ENCODE peak calls at places on chromosomes 13 and 19, in four cellular contexts. F is K562, E is GM12878, V is HepG2. U is an unnamed sample.
A peak's percentile ranks its signal among the peaks of the same experiment; 100 is the strongest.

GRCh38 chr19:1457031-1457739 is 7.3 kb downstream of the APC2 start:
- DNase-seq in F (no peak), E (no peak), V (no peak), U (no peak)

GRCh38 chr19:18756896-18757295 is 34.2 kb downstream of the COMP start:
- DNase-seq in F (no peak), E (no peak), V (no peak), U (no peak)

GRCh38 chr13:79631260-79631659 is 150.3 kb downstream of the NDFIP2 start:
- DNase-seq in F (no peak), E (no peak), V (no peak), U (no peak)

GRCh38 chr13:113976711-113977684 is 3.1 kb upstream of the C13orf46 start:
- DNase-seq in F (no peak), E (no peak), V (no peak), U (no peak)

GRCh38 chr13:93562676-93563075 is 336.1 kb downstream of the GPC6 start:
- DNase-seq in F (no peak), E (no peak), V (no peak), U (no peak)

GRCh38 chr13:51148952-51149573 is 38.0 kb upstream of the C13orf42 start:
- DNase-seq in F (no peak), E (no peak), V (no peak), U (peak; percentile 44)

GRCh38 chr13:57044910-57045309 is 95.8 kb upstream of the PRR20A start:
- DNase-seq in F (no peak), E (no peak), V (no peak), U (no peak)

GRCh38 chr13:48624858-48625257 is 28.9 kb upstream of the CYSLTR2 start:
- DNase-seq in F (no peak), E (no peak), V (no peak), U (no peak)

GRCh38 chr13:51523082-51523518 is 61.2 kb upstream of the WDFY2 start:
- DNase-seq in F (no peak), E (no peak), V (peak; percentile 53), U (no peak)

GRCh38 chr19:54661846-54662489 is 817 bp upstream of the LILRB4 start:
- DNase-seq in F (no peak), E (no peak), V (no peak), U (no peak)

GRCh38 chr19:45243144-45243732 is 2.0 kb downstream of the EXOC3L2 start:
- DNase-seq in F (peak; percentile 80), E (no peak), V (no peak), U (no peak)

GRCh38 chr19:38941979-38942378 is 11.2 kb downstream of the MRPS12 start:
- DNase-seq in F (no peak), E (no peak), V (no peak), U (no peak)

GRCh38 chr13:32426981-32427851 is 714 bp downstream of the N4BP2L1 start:
- DNase-seq in F (no peak), E (no peak), V (no peak), U (no peak)

GRCh38 chr19:49512970-49513745 is 697 bp downstream of the FCGRT start:
- DNase-seq in F (peak; percentile 77), E (no peak), V (peak; percentile 89), U (no peak)

GRCh38 chr13:34026308-34026707 is 208.4 kb downstream of the RFC3 start:
- DNase-seq in F (no peak), E (no peak), V (no peak), U (no peak)

GRCh38 chr19:28966737-28967401 is 246.1 kb downstream of the UQCRFS1 start:
- DNase-seq in F (no peak), E (no peak), V (no peak), U (no peak)

GRCh38 chr19:47541507-47541906 is 26.6 kb upstream of the NAPA start:
- DNase-seq in F (no peak), E (peak; percentile 13), V (no peak), U (no peak)

GRCh38 chr13:114225610-114226009 is 9.1 kb upstream of the CDC16 start:
- DNase-seq in F (no peak), E (no peak), V (no peak), U (no peak)

GRCh38 chr13:88979465-88980180 is 1308.5 kb downstream of the SLITRK5 start:
- DNase-seq in F (no peak), E (no peak), V (no peak), U (peak; percentile 20)

GRCh38 chr13:64272681-64273080 is 2857.0 kb upstream of the PCDH20 start:
- DNase-seq in F (no peak), E (no peak), V (no peak), U (no peak)

GRCh38 chr13:31528176-31528575 is 211.2 kb upstream of the RXFP2 start:
- DNase-seq in F (no peak), E (no peak), V (no peak), U (no peak)

GRCh38 chr19:12345197-12345596 is 11.8 kb upstream of the ZNF563 start:
- DNase-seq in F (no peak), E (no peak), V (no peak), U (no peak)

GRCh38 chr19:35766571-35767104 is 8.7 kb downstream of the PROSER3 start:
- DNase-seq in F (no peak), E (no peak), V (no peak), U (no peak)

GRCh38 chr19:52086481-52086880 is 9.1 kb downstream of the ZNF841 start:
- DNase-seq in F (no peak), E (no peak), V (no peak), U (no peak)

GRCh38 chr19:29629836-29630534 is 23.9 kb downstream of the POP4 start:
- DNase-seq in F (no peak), E (no peak), V (no peak), U (no peak)

DNA sequence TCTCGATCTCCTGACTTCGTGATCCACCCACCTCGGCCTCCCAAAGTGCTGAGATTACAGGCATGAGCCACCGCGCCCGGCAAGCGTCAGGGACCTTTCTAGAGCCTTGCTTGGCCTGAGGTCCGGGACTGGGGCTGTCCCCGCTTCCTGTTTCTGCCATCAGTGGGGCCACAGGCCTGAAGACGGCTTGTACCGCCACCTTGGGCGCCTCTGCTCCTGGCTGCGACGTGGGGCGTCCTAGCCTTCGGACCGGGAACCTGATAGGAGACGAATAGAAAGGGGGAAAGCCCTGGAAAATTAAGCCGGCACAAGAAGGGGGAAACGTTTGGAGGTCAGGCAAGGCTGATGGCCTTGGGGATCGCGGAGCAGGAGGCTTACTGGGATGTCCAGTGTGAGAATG is 35.1 kb downstream of the RNF6 start:
- DNase-seq in F (no peak), E (no peak), V (no peak), U (no peak)
- TF ChIP-seq FOXM1 in F (no peak), E (no peak), V (no peak), U (no peak)

GRCh38 chr19:10085641-10086031 is 481 bp upstream of the SHFL start:
- DNase-seq in F (no peak), E (no peak), V (no peak), U (no peak)
- TF ChIP-seq SP1 in F (no peak), E (no peak), V (no peak), U (no peak)

GRCh38 chr13:29162638-29163037 is 342.5 kb downstream of the MTUS2 start:
- DNase-seq in F (no peak), E (no peak), V (no peak), U (no peak)
- TF ChIP-seq BHLHE40 in F (no peak), E (no peak), V (no peak), U (no peak)

GRCh38 chr19:23917856-23918255 is 3.2 kb downstream of the ZNF726 start:
- DNase-seq in F (no peak), E (no peak), V (no peak), U (no peak)
- TF ChIP-seq FOXM1 in F (no peak), E (no peak), V (no peak), U (no peak)

GRCh38 chr13:76250211-76250610 is 614.1 kb downstream of the LMO7 start:
- DNase-seq in F (no peak), E (no peak), V (no peak), U (no peak)

GRCh38 chr13:76245216-76245615 is 609.1 kb downstream of the LMO7 start:
- DNase-seq in F (no peak), E (no peak), V (no peak), U (no peak)

GRCh38 chr13:76245920-76246319 is 609.8 kb downstream of the LMO7 start:
- DNase-seq in F (no peak), E (no peak), V (no peak), U (no peak)
- TF ChIP-seq SP1 in F (no peak), E (no peak), V (no peak), U (no peak)

U was measured in HEK293T.